ENCODE peak calls at places on chromosomes 3 and 15, in six cellular contexts. N, R, M, V, Q and G are unnamed samples.

GRCh38 chr3:148923592-148923991 is 58.5 kb downstream of the CPA3 start:
- DNase-seq in N (no peak), R (no peak), M (no peak), V (no peak), Q (no peak), G (no peak)

GRCh38 chr3:183896610-183897009 is 11.9 kb upstream of the PARL start:
- DNase-seq in N (no peak), R (no peak), M (no peak), V (no peak), Q (no peak), G (no peak)

GRCh38 chr15:61186905-61187865 is 41.9 kb downstream of the RORA start:
- DNase-seq in N (no peak), R (no peak), M (no peak), V (no peak), Q (no peak), G (no peak)

GRCh38 chr15:53569756-53570480 is 189.5 kb downstream of the WDR72 start:
- DNase-seq in N (no peak), R (no peak), M (no peak), V (no peak), Q (no peak), G (no peak)

GRCh38 chr15:43253431-43254403 is 13.0 kb downstream of the TGM5 start:
- DNase-seq in N (no peak), R (no peak), M (peak), V (no peak), Q (peak), G (no peak)

GRCh38 chr3:20648294-20648693 is 462.3 kb upstream of the SGO1 start:
- DNase-seq in N (no peak), R (peak), M (no peak), V (no peak), Q (no peak), G (no peak)

GRCh38 chr3:132255041-132255745 is 62.0 kb upstream of the ACP3 start:
- DNase-seq in N (no peak), R (peak), M (no peak), V (no peak), Q (no peak), G (no peak)

GRCh38 chr15:99537344-99537743 is 28.4 kb upstream of the MEF2A start:
- DNase-seq in N (no peak), R (no peak), M (no peak), V (no peak), Q (no peak), G (no peak)

GRCh38 chr3:53844262-53845102 is 1.7 kb downstream of the CHDH start:
- DNase-seq in N (no peak), R (no peak), M (no peak), V (no peak), Q (no peak), G (no peak)

GRCh38 chr15:35394416-35394815 is 151.5 kb downstream of the DPH6 start:
- DNase-seq in N (no peak), R (no peak), M (no peak), V (no peak), Q (no peak), G (no peak)

GRCh38 chr3:172106989-172107388 is 67.6 kb downstream of the FNDC3B start:
- DNase-seq in N (no peak), R (no peak), M (peak), V (no peak), Q (peak), G (no peak)

GRCh38 chr3:112374334-112374734 is 41.4 kb downstream of the CD200 start:
- DNase-seq in N (no peak), R (no peak), M (no peak), V (no peak), Q (no peak), G (no peak)

GRCh38 chr15:71052356-71052755 is 62.9 kb upstream of the THSD4 start:
- DNase-seq in N (no peak), R (no peak), M (no peak), V (no peak), Q (no peak), G (no peak)

GRCh38 chr3:47011371-47011770 is 31.9 kb downstream of the NBEAL2 start:
- DNase-seq in N (no peak), R (no peak), M (no peak), V (no peak), Q (no peak), G (no peak)

GRCh38 chr3:155398046-155398445 is 104.6 kb upstream of the STRIT1 start:
- DNase-seq in N (no peak), R (no peak), M (no peak), V (no peak), Q (no peak), G (no peak)

GRCh38 chr3:80087769-80088168 is 320.0 kb upstream of the ROBO1 start:
- DNase-seq in N (no peak), R (no peak), M (no peak), V (no peak), Q (no peak), G (no peak)